ENCODE peak calls at places on chromosomes 4 and X, in five cellular contexts. M is Karpas-422, S is thoracic aorta, B is AG09309, Z is OCI-LY7. A is an unnamed sample.

GRCh38 chr4:5710065-5710961 is 688 bp upstream of the EVC start:
- DNase-seq in M (no peak), B (no peak), S (no peak), Z (no peak), A (no peak)

GRCh38 chr4:87213425-87213824 is 7.0 kb downstream of the KLHL8 start:
- DNase-seq in B (no peak), M (no peak), Z (no peak), S (no peak), A (no peak)

GRCh38 chrX:2423293-2423692 is 77.5 kb downstream of the DHRSX start:
- DNase-seq in Z (no peak), S (no peak), B (peak; percentile 8), M (no peak), A (no peak)

GRCh38 chr4:32775049-32775448 is 2054.9 kb downstream of the PCDH7 start:
- DNase-seq in M (peak; percentile 41), S (no peak), B (no peak), Z (peak; percentile 58), A (peak; percentile 8)

GRCh38 chr4:139639654-139640053 is 26.0 kb upstream of the MGST2 start:
- DNase-seq in S (no peak), Z (no peak), B (no peak), M (no peak), A (no peak)

GRCh38 chrX:43474321-43474720 is 181.8 kb upstream of the MAOA start:
- DNase-seq in M (no peak), Z (no peak), S (no peak), B (no peak), A (no peak)

GRCh38 chrX:11759461-11760311 is 1.6 kb downstream of the MSL3 start:
- DNase-seq in M (peak; percentile 96), Z (peak; percentile 89), B (peak; percentile 75), S (peak; percentile 42), A (peak; percentile 85)

GRCh38 chr4:107094332-107094731 is 58.2 kb upstream of the DKK2 start:
- DNase-seq in B (peak; percentile 23), Z (no peak), M (peak; percentile 47), S (no peak), A (peak; percentile 42)

GRCh38 chrX:53262189-53262917 is 19.0 kb downstream of the IQSEC2 start:
- DNase-seq in Z (no peak), B (no peak), M (no peak), S (no peak), A (no peak)

GRCh38 chr4:147093206-147093605 is 147.5 kb upstream of the TTC29 start:
- DNase-seq in S (no peak), Z (no peak), B (no peak), M (no peak), A (no peak)

GRCh38 chr4:42344749-42345148 is 52.5 kb upstream of the SHISA3 start:
- DNase-seq in Z (no peak), S (no peak), M (peak; percentile 16), B (no peak), A (no peak)

GRCh38 chr4:145177511-145177905 is 2.9 kb downstream of the OTUD4 start:
- DNase-seq in B (no peak), M (peak; percentile 60), Z (no peak), S (no peak), A (no peak)

GRCh38 chr4:152159773-152160172 is 376.1 kb downstream of the FBXW7 start:
- DNase-seq in M (no peak), B (no peak), Z (no peak), S (no peak), A (no peak)

GRCh38 chr4:152160236-152160800 is 375.6 kb downstream of the FBXW7 start:
- DNase-seq in B (no peak), S (no peak), Z (no peak), M (no peak), A (no peak)

GRCh38 chr4:152161676-152162330 is 374.1 kb downstream of the FBXW7 start:
- DNase-seq in B (no peak), S (no peak), M (no peak), Z (no peak), A (no peak)

GRCh38 chr4:152164561-152164960 is 371.3 kb downstream of the FBXW7 start:
- DNase-seq in S (no peak), M (no peak), B (no peak), Z (no peak), A (no peak)

GRCh38 chr4:152162331-152162697 is 373.6 kb downstream of the FBXW7 start:
- DNase-seq in Z (no peak), B (no peak), S (no peak), M (no peak), A (no peak)
- H3K4me3 ChIP-seq in Z (no peak overlapping the region), B (no peak overlapping the region), S (no peak overlapping the region), M (no peak overlapping the region), A (no peak overlapping the region)

DNA sequence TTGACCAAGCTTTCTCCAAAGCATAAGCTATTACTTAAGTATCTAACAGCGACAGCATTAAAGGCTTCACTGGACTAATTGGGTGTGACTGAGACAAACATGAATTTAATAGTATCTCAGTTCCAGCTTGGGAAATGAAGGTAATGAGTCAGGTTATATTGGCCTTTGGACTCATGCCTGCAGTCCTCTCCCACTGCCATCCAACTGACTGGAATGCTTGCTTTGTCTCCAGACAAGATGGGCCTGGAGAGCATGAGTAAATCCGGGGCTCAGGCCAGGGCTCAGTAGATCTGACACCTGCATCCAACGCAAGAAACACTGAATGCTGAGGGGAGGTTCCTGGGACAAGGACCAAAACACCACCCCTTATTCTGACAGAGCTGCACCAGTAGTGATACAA is 294.0 kb downstream of the IQCM start:
- DNase-seq in Z (no peak), S (no peak), B (no peak), M (no peak), A (no peak)
- H3K4me3 ChIP-seq in Z (no peak overlapping the region), S (no peak overlapping the region), B (no peak overlapping the region), M (no peak overlapping the region), A (no peak overlapping the region)

GRCh38 chr4:2756691-2757350 is 685 bp upstream of the TNIP2 start:
- DNase-seq in M (no peak), Z (no peak), B (no peak), S (no peak), A (no peak)
- H3K4me3 ChIP-seq in M (peak overlapping the region; percentile 53), Z (peak overlapping the region; percentile 56), B (peak overlapping the region; percentile 32), S (peak overlapping the region; percentile 100), A (peak overlapping the region; percentile 59)

GRCh38 chrX:139931646-139932076 is 1.2 kb downstream of the ATP11C start:
- DNase-seq in M (no peak), B (no peak), S (no peak), Z (no peak), A (no peak)

GRCh38 chrX:139932901-139933796 is at the start of gene ATP11C:
- DNase-seq in S (peak; percentile 19), M (peak; percentile 92), B (peak; percentile 54), Z (peak; percentile 86), A (peak; percentile 74)

GRCh38 chrX:139930923-139931645 is 1.8 kb downstream of the ATP11C start:
- DNase-seq in Z (peak; percentile 53), S (no peak), B (no peak), M (peak; percentile 67), A (no peak)

GRCh38 chrX:139932077-139932900 is 564 bp downstream of the ATP11C start:
- DNase-seq in Z (peak; percentile 45), B (no peak), M (peak; percentile 65), S (no peak), A (no peak)

GRCh38 chrX:139929876-139930275 is 3.0 kb downstream of the ATP11C start:
- DNase-seq in M (no peak), B (no peak), Z (peak; percentile 11), S (no peak), A (no peak)
- H3K4me3 ChIP-seq in M (no peak overlapping the region), B (no peak overlapping the region), Z (peak overlapping the region; percentile 81), S (no peak overlapping the region), A (no peak overlapping the region)

DNA sequence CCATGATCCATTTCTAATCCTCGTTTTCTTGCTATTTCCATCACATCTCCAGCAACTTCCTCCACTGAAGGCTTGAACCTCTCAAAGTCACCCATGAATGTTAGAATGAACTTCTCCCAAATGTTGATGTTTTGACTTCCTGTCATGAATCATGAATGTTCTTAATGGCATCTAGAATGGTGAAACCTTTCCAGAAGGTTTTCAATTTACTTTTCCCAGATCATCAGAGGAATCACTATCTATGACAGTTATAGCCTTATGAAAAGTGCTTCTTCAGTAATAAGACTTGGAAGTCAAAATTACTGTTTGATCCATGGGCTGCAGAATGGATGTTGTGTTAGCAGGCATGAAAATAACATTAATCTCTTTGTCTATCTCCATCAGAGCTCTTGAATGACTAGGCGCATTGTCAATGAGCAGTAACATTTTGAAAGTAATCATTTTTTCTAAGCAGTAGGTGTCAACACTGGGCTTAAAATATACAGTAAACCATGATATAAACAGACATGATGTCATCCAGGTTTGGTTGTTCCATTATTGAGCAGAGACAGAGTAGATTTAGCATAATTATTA is 268.2 kb downstream of the KCNIP4 start:
- DNase-seq in B (no peak), Z (no peak), S (no peak), M (no peak), A (no peak)
- H3K4me3 ChIP-seq in B (no peak overlapping the region), Z (no peak overlapping the region), S (no peak overlapping the region), M (no peak overlapping the region), A (no peak overlapping the region)

GRCh38 chrX:6904178-6904577 is 243.3 kb upstream of the STS start:
- DNase-seq in B (no peak), Z (no peak), M (no peak), S (no peak), A (peak; percentile 18)
- H3K4me3 ChIP-seq in B (no peak overlapping the region), Z (no peak overlapping the region), M (no peak overlapping the region), S (no peak overlapping the region), A (no peak overlapping the region)

DNA sequence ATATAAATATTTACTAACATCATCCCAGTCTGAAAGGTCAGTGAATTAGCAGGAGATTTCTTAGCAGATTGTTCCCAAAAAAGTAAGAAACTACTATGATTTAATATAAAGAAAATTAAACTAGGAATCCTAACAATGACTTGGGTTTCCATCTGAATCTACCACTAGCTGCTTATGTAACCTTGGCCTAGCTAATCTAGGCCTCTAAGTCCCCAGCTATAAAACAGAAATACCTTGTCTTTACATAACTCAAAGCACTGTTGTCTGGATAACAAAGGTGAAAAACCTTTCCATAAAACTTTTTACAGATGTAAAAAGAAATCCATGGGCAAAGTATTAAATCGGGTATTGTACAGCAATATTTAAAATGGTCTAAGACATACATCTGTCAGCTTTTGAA is 3.0 kb downstream of the FBXL5 start:
- DNase-seq in Z (no peak), S (no peak), B (no peak), M (no peak), A (no peak)
- H3K4me3 ChIP-seq in Z (peak overlapping the region; percentile 92), S (peak overlapping the region; percentile 70), B (no peak overlapping the region), M (peak overlapping the region; percentile 94), A (no peak overlapping the region)

DNA sequence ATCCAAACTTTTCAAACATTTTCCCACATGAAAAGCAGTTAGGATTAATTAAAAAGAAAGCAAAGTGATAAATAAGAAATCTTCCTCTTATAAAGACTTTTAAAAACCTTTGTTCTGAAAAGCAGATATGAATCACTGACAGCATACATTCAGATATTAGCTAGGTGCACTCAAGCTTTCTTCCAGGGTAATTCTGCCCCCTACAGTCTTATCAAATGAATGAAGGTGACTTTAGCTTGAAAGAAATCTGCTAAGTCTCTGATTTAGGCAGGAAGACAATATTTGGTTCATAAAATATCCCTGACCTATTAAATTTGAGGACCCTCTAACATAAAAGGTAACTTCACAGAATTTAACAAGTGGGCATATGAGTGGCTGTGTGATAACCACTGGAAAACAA is 209.1 kb upstream of the FAM47A start:
- DNase-seq in M (peak; percentile 49), B (no peak), Z (no peak), S (no peak), A (no peak)
- H3K4me3 ChIP-seq in M (no peak overlapping the region), B (no peak overlapping the region), Z (no peak overlapping the region), S (no peak overlapping the region), A (no peak overlapping the region)

A was measured in Jurkat, Clone E6-1.